ENCODE peak calls at places on chromosomes 7 and 10, in eight cellular contexts. One of them, this sample, is unnamed.

GRCh38 chr10:91799580-91799975 is 1.4 kb downstream of the TNKS2 start:
- DNase-seq in fibroblast of the aortic adventitia: no peak
- DNase-seq in GM23338: no peak
- DNase-seq in fibroblast of mammary gland: peak
- DNase-seq in K562: no peak
- DNase-seq in cardiac muscle cell: no peak
- DNase-seq in left ventricle myocardium inferior: no peak
- DNase-seq in coronary artery: no peak
- DNase-seq in this sample: peak

GRCh38 chr10:106285199-106285598 is 879.3 kb downstream of the SORCS1 start:
- DNase-seq in K562: no peak
- DNase-seq in cardiac muscle cell: no peak
- DNase-seq in GM23338: peak
- DNase-seq in left ventricle myocardium inferior: no peak
- DNase-seq in fibroblast of the aortic adventitia: no peak
- DNase-seq in fibroblast of mammary gland: no peak
- DNase-seq in coronary artery: no peak
- DNase-seq in this sample: peak

GRCh38 chr7:33350577-33350976 is 221.2 kb downstream of the BBS9 start:
- DNase-seq in GM23338: no peak
- DNase-seq in cardiac muscle cell: no peak
- DNase-seq in K562: no peak
- DNase-seq in fibroblast of the aortic adventitia: no peak
- DNase-seq in coronary artery: no peak
- DNase-seq in left ventricle myocardium inferior: no peak
- DNase-seq in fibroblast of mammary gland: no peak
- DNase-seq in this sample: no peak

GRCh38 chr10:68471063-68471585 is 649 bp downstream of the DNA2 start:
- DNase-seq in fibroblast of mammary gland: no peak
- DNase-seq in left ventricle myocardium inferior: no peak
- DNase-seq in coronary artery: no peak
- DNase-seq in GM23338: peak
- DNase-seq in fibroblast of the aortic adventitia: peak
- DNase-seq in K562: no peak
- DNase-seq in cardiac muscle cell: no peak
- DNase-seq in this sample: no peak

GRCh38 chr10:47009215-47009838 is 98.1 kb downstream of the PTPN20 start:
- DNase-seq in K562: no peak
- DNase-seq in left ventricle myocardium inferior: no peak
- DNase-seq in coronary artery: no peak
- DNase-seq in fibroblast of mammary gland: no peak
- DNase-seq in cardiac muscle cell: no peak
- DNase-seq in GM23338: no peak
- DNase-seq in fibroblast of the aortic adventitia: no peak
- DNase-seq in this sample: no peak

GRCh38 chr7:156080046-156080445 is 267.8 kb upstream of the SHH start:
- DNase-seq in K562: no peak
- DNase-seq in fibroblast of the aortic adventitia: no peak
- DNase-seq in coronary artery: no peak
- DNase-seq in left ventricle myocardium inferior: no peak
- DNase-seq in cardiac muscle cell: no peak
- DNase-seq in GM23338: no peak
- DNase-seq in fibroblast of mammary gland: no peak
- DNase-seq in this sample: no peak

GRCh38 chr7:105924950-105925349 is 38.1 kb upstream of the CDHR3 start:
- DNase-seq in GM23338: no peak
- DNase-seq in left ventricle myocardium inferior: no peak
- DNase-seq in fibroblast of the aortic adventitia: no peak
- DNase-seq in coronary artery: no peak
- DNase-seq in K562: no peak
- DNase-seq in cardiac muscle cell: no peak
- DNase-seq in fibroblast of mammary gland: no peak
- DNase-seq in this sample: no peak

GRCh38 chr10:73625004-73625883 is 16.0 kb downstream of the MYOZ1 start:
- DNase-seq in fibroblast of mammary gland: peak
- DNase-seq in fibroblast of the aortic adventitia: no peak
- DNase-seq in coronary artery: no peak
- DNase-seq in left ventricle myocardium inferior: peak
- DNase-seq in cardiac muscle cell: peak
- DNase-seq in GM23338: peak
- DNase-seq in K562: peak
- DNase-seq in this sample: no peak

GRCh38 chr10:100562806-100563293 is 27.1 kb downstream of the HIF1AN start:
- DNase-seq in K562: peak
- DNase-seq in left ventricle myocardium inferior: no peak
- DNase-seq in fibroblast of the aortic adventitia: peak
- DNase-seq in coronary artery: no peak
- DNase-seq in GM23338: peak
- DNase-seq in cardiac muscle cell: peak
- DNase-seq in fibroblast of mammary gland: peak
- DNase-seq in this sample: peak

GRCh38 chr7:131008840-131009651 is 275.0 kb upstream of the KLF14 start:
- DNase-seq in fibroblast of mammary gland: peak
- DNase-seq in K562: no peak
- DNase-seq in GM23338: no peak
- DNase-seq in coronary artery: no peak
- DNase-seq in cardiac muscle cell: no peak
- DNase-seq in left ventricle myocardium inferior: no peak
- DNase-seq in fibroblast of the aortic adventitia: peak
- DNase-seq in this sample: peak

GRCh38 chr7:1056006-1056784 is 11.8 kb downstream of the GPR146 start:
- DNase-seq in left ventricle myocardium inferior: peak
- DNase-seq in fibroblast of mammary gland: no peak
- DNase-seq in coronary artery: no peak
- DNase-seq in fibroblast of the aortic adventitia: no peak
- DNase-seq in cardiac muscle cell: no peak
- DNase-seq in K562: no peak
- DNase-seq in GM23338: no peak
- DNase-seq in this sample: no peak

DNA sequence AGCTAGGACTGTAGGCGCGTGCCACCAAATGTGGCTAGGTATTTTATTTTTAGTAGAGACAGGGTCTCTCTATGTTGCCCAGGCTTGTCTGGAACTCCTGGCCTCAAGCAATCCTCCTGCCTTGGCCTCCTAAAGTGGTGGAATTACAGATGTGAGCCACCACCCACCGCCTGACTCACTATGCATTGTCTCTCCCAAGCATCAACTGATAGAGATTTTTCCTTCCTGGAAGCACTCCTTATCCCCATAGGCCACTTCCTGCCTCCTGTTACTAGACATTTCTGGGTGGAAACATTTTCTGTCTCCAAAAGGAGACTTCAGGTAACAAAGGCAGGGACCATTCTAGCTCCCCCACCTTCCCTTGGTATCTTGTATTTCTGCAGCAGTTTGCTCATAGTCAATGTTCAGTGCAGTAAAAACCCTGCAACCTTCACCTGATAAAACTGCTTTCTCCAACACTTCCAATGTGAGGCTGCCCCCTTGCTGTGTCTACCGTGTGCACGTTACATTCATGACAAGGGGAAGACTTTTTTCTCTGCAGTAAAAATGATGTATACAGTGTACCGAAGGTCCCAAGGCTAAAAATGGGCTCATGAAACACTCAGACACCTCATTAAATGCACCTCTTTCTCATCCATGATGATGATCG is 84.9 kb downstream of the NHLRC2 start:
- DNase-seq in K562: no peak
- DNase-seq in cardiac muscle cell: no peak
- DNase-seq in left ventricle myocardium inferior: no peak
- DNase-seq in coronary artery: no peak
- DNase-seq in fibroblast of mammary gland: no peak
- DNase-seq in GM23338: no peak
- DNase-seq in fibroblast of the aortic adventitia: no peak
- DNase-seq in this sample: no peak
- TF ChIP-seq CTCF in K562: peak
- TF ChIP-seq CTCF in cardiac muscle cell: no peak
- TF ChIP-seq CTCF in left ventricle myocardium inferior: no peak
- TF ChIP-seq CTCF in coronary artery: no peak
- TF ChIP-seq CTCF in fibroblast of mammary gland: no peak
- TF ChIP-seq CTCF in GM23338: no peak
- TF ChIP-seq CTCF in fibroblast of the aortic adventitia: no peak
- TF ChIP-seq CTCF in this sample: no peak

GRCh38 chr7:95592570-95592969 is 3.7 kb downstream of the PDK4 start:
- DNase-seq in fibroblast of mammary gland: no peak
- DNase-seq in fibroblast of the aortic adventitia: no peak
- DNase-seq in cardiac muscle cell: no peak
- DNase-seq in K562: no peak
- DNase-seq in coronary artery: no peak
- DNase-seq in left ventricle myocardium inferior: no peak
- DNase-seq in GM23338: no peak
- DNase-seq in this sample: no peak

GRCh38 chr7:95590387-95591248 is 5.7 kb downstream of the PDK4 start:
- DNase-seq in cardiac muscle cell: no peak
- DNase-seq in GM23338: no peak
- DNase-seq in coronary artery: no peak
- DNase-seq in fibroblast of mammary gland: no peak
- DNase-seq in left ventricle myocardium inferior: no peak
- DNase-seq in fibroblast of the aortic adventitia: no peak
- DNase-seq in K562: no peak
- DNase-seq in this sample: no peak

GRCh38 chr7:95589031-95589430 is 7.3 kb downstream of the PDK4 start:
- DNase-seq in fibroblast of the aortic adventitia: no peak
- DNase-seq in fibroblast of mammary gland: no peak
- DNase-seq in left ventricle myocardium inferior: no peak
- DNase-seq in K562: no peak
- DNase-seq in cardiac muscle cell: no peak
- DNase-seq in GM23338: no peak
- DNase-seq in coronary artery: no peak
- DNase-seq in this sample: no peak

GRCh38 chr7:95586951-95587301 is 9.4 kb downstream of the PDK4 start:
- DNase-seq in left ventricle myocardium inferior: no peak
- DNase-seq in cardiac muscle cell: no peak
- DNase-seq in K562: no peak
- DNase-seq in coronary artery: no peak
- DNase-seq in GM23338: no peak
- DNase-seq in fibroblast of the aortic adventitia: no peak
- DNase-seq in fibroblast of mammary gland: no peak
- DNase-seq in this sample: no peak

GRCh38 chr7:95589766-95590165 is 6.5 kb downstream of the PDK4 start:
- DNase-seq in GM23338: no peak
- DNase-seq in K562: no peak
- DNase-seq in cardiac muscle cell: no peak
- DNase-seq in left ventricle myocardium inferior: no peak
- DNase-seq in fibroblast of mammary gland: no peak
- DNase-seq in coronary artery: no peak
- DNase-seq in fibroblast of the aortic adventitia: no peak
- DNase-seq in this sample: no peak
- H3K4me3 ChIP-seq in GM23338: no peak
- H3K4me3 ChIP-seq in K562: no peak
- H3K4me3 ChIP-seq in cardiac muscle cell: no peak
- H3K4me3 ChIP-seq in left ventricle myocardium inferior: peak
- H3K4me3 ChIP-seq in fibroblast of mammary gland: no peak
- H3K4me3 ChIP-seq in coronary artery: peak
- H3K4me3 ChIP-seq in fibroblast of the aortic adventitia: no peak
- H3K4me3 ChIP-seq in this sample: no peak

GRCh38 chr10:14822879-14823755 is 14.7 kb downstream of the CDNF start:
- DNase-seq in GM23338: peak
- DNase-seq in left ventricle myocardium inferior: peak
- DNase-seq in fibroblast of the aortic adventitia: peak
- DNase-seq in K562: no peak
- DNase-seq in coronary artery: no peak
- DNase-seq in cardiac muscle cell: peak
- DNase-seq in fibroblast of mammary gland: peak
- DNase-seq in this sample: peak
- TF ChIP-seq CTCF in GM23338: peak
- TF ChIP-seq CTCF in left ventricle myocardium inferior: peak
- TF ChIP-seq CTCF in fibroblast of the aortic adventitia: peak
- TF ChIP-seq CTCF in K562: peak
- TF ChIP-seq CTCF in coronary artery: peak
- TF ChIP-seq CTCF in cardiac muscle cell: peak
- TF ChIP-seq CTCF in fibroblast of mammary gland: peak
- TF ChIP-seq CTCF in this sample: peak

DNA sequence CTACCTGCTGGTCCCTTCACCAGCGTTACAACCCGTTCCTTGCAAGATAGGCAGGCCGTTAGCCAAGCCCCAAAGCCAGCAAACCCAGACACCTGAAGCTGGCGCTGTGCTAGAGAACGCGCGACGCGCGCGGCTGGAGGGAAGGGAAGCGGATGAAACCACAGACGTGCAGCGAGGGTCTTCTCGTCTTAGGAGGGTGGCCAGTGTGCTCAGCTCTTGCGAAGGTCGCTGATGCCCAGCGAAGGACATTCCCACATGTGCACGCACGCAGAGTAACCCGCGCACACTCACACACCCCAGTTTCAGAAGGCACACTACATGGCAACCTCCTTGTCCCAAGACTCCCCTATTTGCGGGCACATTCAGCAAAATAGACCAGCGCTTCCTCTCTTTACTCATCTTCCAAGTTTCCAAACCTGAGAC is 941 bp downstream of the TMEM26 start:
- DNase-seq in GM23338: peak
- DNase-seq in coronary artery: no peak
- DNase-seq in K562: no peak
- DNase-seq in cardiac muscle cell: peak
- DNase-seq in fibroblast of mammary gland: peak
- DNase-seq in left ventricle myocardium inferior: no peak
- DNase-seq in fibroblast of the aortic adventitia: no peak
- DNase-seq in this sample: peak
- H3K4me3 ChIP-seq in GM23338: peak
- H3K4me3 ChIP-seq in coronary artery: peak
- H3K4me3 ChIP-seq in K562: no peak
- H3K4me3 ChIP-seq in cardiac muscle cell: peak
- H3K4me3 ChIP-seq in fibroblast of mammary gland: peak
- H3K4me3 ChIP-seq in left ventricle myocardium inferior: peak
- H3K4me3 ChIP-seq in fibroblast of the aortic adventitia: peak
- H3K4me3 ChIP-seq in this sample: peak

GRCh38 chr10:25934673-25935139 is 677 bp downstream of the MYO3A start:
- DNase-seq in fibroblast of mammary gland: no peak
- DNase-seq in fibroblast of the aortic adventitia: no peak
- DNase-seq in GM23338: peak
- DNase-seq in cardiac muscle cell: peak
- DNase-seq in left ventricle myocardium inferior: no peak
- DNase-seq in K562: peak
- DNase-seq in coronary artery: no peak
- DNase-seq in this sample: no peak
- TF ChIP-seq CTCF in fibroblast of mammary gland: no peak
- TF ChIP-seq CTCF in fibroblast of the aortic adventitia: no peak
- TF ChIP-seq CTCF in GM23338: peak
- TF ChIP-seq CTCF in cardiac muscle cell: peak
- TF ChIP-seq CTCF in left ventricle myocardium inferior: peak
- TF ChIP-seq CTCF in K562: no peak
- TF ChIP-seq CTCF in coronary artery: peak
- TF ChIP-seq CTCF in this sample: no peak

This sample was measured in foreskin fibroblast.